ENCODE peak calls at places on chromosome 3, in nine cellular contexts. U is HCT116, F is A549, T is K562, X is GM12878, Z is H1, P is NB4, M is SK-N-SH, O is endothelial cell of umbilical vein. E is an unnamed sample.
A peak's percentile ranks its signal among the peaks of the same experiment; 100 is the strongest.

GRCh38 chr3:128879991-128880390 is 571 bp downstream of the ACAD9 start:
- DNase-seq in U (no peak), F (peak; percentile 17), T (no peak), X (no peak), Z (no peak), P (no peak), M (no peak), O (no peak), E (no peak)

GRCh38 chr3:194689493-194689901 is 3.8 kb downstream of the FAM43A start:
- DNase-seq in U (no peak), F (no peak), T (no peak), X (no peak), Z (no peak), P (peak; percentile 37), M (no peak), O (peak; percentile 74), E (no peak)

GRCh38 chr3:30733229-30733628 is 126.8 kb downstream of the TGFBR2 start:
- DNase-seq in U (no peak), F (no peak), T (no peak), X (no peak), Z (no peak), P (no peak), M (no peak), O (no peak), E (no peak)

GRCh38 chr3:102079809-102080197 is 230.5 kb downstream of the NFKBIZ start:
- DNase-seq in U (no peak), F (no peak), T (no peak), X (no peak), Z (no peak), P (no peak), M (no peak), O (no peak), E (no peak)

GRCh38 chr3:156252656-156253055 is 132.3 kb downstream of the KCNAB1 start:
- DNase-seq in U (no peak), F (no peak), T (no peak), X (no peak), Z (no peak), P (no peak), M (no peak), O (peak; percentile 36), E (no peak)

GRCh38 chr3:15113884-15114283 is 14.9 kb upstream of the RBSN start:
- DNase-seq in U (no peak), F (no peak), T (no peak), X (no peak), Z (no peak), P (no peak), M (no peak), O (no peak), E (no peak)

GRCh38 chr3:152771120-152771519 is 63.8 kb upstream of the P2RY1 start:
- DNase-seq in U (no peak), F (no peak), T (no peak), X (no peak), Z (no peak), P (no peak), M (no peak), O (no peak), E (no peak)

GRCh38 chr3:173660645-173661299 is 263.2 kb downstream of the NLGN1 start:
- DNase-seq in U (no peak), F (no peak), T (no peak), X (no peak), Z (no peak), P (no peak), M (no peak), O (peak; percentile 24), E (no peak)

GRCh38 chr3:55292360-55292759 is 194.7 kb downstream of the WNT5A start:
- DNase-seq in U (no peak), F (no peak), T (no peak), X (no peak), Z (peak; percentile 53), P (no peak), M (no peak), O (no peak), E (peak; percentile 54)

GRCh38 chr3:4680881-4681300 is 187.7 kb downstream of the ITPR1 start:
- DNase-seq in U (no peak), F (no peak), T (no peak), X (no peak), Z (no peak), P (peak; percentile 45), M (no peak), O (no peak), E (no peak)

GRCh38 chr3:17372811-17373210 is 369.6 kb downstream of the TBC1D5 start:
- DNase-seq in U (no peak), F (no peak), T (no peak), X (no peak), Z (no peak), P (no peak), M (no peak), O (peak; percentile 6), E (no peak)

GRCh38 chr3:39146611-39147373 is 6.6 kb downstream of the CSRNP1 start:
- DNase-seq in U (peak; percentile 77), F (peak; percentile 71), T (no peak), X (no peak), Z (no peak), P (peak; percentile 87), M (peak; percentile 61), O (peak; percentile 95), E (no peak)

GRCh38 chr3:184565421-184566211 is 4.0 kb downstream of the EPHB3 start:
- DNase-seq in U (peak; percentile 60), F (peak; percentile 37), T (no peak), X (no peak), Z (no peak), P (no peak), M (peak; percentile 67), O (no peak), E (no peak)

GRCh38 chr3:146589899-146590508 is 15.1 kb downstream of the PLSCR5 start:
- DNase-seq in U (peak; percentile 27), F (peak; percentile 31), T (peak; percentile 22), X (no peak), Z (no peak), P (peak; percentile 39), M (peak; percentile 12), O (peak; percentile 67), E (no peak)

GRCh38 chr3:50583897-50584296 is 14.6 kb downstream of the HEMK1 start:
- DNase-seq in U (no peak), F (no peak), T (no peak), X (no peak), Z (no peak), P (no peak), M (no peak), O (no peak), E (no peak)

GRCh38 chr3:114896978-114897377 is 250.1 kb downstream of the ZBTB20 start:
- DNase-seq in U (no peak), F (no peak), T (no peak), X (no peak), Z (no peak), P (no peak), M (no peak), O (no peak), E (no peak)

GRCh38 chr3:132682201-132682600 is 22.1 kb downstream of the UBA5 start:
- DNase-seq in U (no peak), F (no peak), T (no peak), X (no peak), Z (no peak), P (no peak), M (no peak), O (no peak), E (no peak)

GRCh38 chr3:160869825-160870224 is 113.8 kb downstream of the PPM1L start:
- DNase-seq in U (no peak), F (no peak), T (no peak), X (no peak), Z (no peak), P (no peak), M (peak; percentile 20), O (no peak), E (no peak)

GRCh38 chr3:158742861-158743260 is 10.6 kb upstream of the RARRES1 start:
- DNase-seq in U (no peak), F (no peak), T (no peak), X (no peak), Z (no peak), P (no peak), M (no peak), O (no peak), E (no peak)

GRCh38 chr3:177835008-177835407 is 637.7 kb upstream of the TBL1XR1 start:
- DNase-seq in U (peak; percentile 64), F (no peak), T (no peak), X (no peak), Z (no peak), P (peak; percentile 73), M (no peak), O (peak; percentile 88), E (no peak)
- TF ChIP-seq MAX in U (no peak), F (no peak), T (no peak), X (no peak), Z (no peak), P (no peak), M (peak; percentile 87), O (no peak), E (no peak)

GRCh38 chr3:185925353-185925752 is 12.5 kb downstream of the TRA2B start:
- DNase-seq in U (no peak), F (no peak), T (no peak), X (no peak), Z (no peak), P (no peak), M (no peak), O (no peak), E (no peak)
- TF ChIP-seq MAX in U (no peak), F (no peak), T (no peak), X (no peak), Z (no peak), P (no peak), M (no peak), O (no peak), E (no peak)

DNA sequence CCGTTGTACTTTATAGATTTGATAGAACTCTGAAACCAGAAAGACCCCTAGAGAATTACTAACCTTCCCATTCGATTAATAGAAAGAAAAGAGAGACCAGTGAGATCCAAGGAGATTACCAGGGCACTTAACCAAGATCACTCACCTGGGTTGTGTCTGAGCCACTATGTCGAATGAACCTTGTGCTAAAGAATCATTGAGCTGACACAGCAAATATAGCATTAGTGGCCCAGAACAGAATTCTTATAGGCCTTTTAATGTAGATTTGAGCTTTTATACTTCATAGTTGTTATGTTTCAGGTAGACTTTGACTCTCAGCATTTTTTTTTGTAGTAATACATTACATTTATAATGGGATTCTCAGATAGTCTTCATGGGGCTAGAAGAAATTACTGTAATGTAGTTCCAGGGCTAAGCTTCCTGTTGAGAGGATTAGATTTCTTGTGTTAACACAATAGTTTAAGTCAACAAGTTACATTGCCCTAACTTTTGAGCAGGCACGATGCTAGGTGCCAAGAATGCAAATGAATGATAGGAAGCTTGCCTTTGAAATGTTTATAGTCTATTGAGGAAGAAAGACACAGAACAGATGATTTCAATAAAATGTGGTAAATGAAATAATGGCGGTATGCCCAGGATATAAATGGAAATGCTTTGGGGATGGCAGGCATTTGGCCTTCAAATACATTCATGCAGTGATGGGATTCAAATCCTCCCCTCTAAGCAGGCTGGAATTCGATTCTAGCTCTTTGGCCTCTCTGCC is 24.4 kb upstream of the ABHD10 start:
- DNase-seq in U (no peak), F (no peak), T (no peak), X (no peak), Z (no peak), P (no peak), M (no peak), O (peak; percentile 77), E (no peak)
- TF ChIP-seq MAX in U (no peak), F (no peak), T (no peak), X (no peak), Z (no peak), P (no peak), M (no peak), O (no peak), E (no peak)

DNA sequence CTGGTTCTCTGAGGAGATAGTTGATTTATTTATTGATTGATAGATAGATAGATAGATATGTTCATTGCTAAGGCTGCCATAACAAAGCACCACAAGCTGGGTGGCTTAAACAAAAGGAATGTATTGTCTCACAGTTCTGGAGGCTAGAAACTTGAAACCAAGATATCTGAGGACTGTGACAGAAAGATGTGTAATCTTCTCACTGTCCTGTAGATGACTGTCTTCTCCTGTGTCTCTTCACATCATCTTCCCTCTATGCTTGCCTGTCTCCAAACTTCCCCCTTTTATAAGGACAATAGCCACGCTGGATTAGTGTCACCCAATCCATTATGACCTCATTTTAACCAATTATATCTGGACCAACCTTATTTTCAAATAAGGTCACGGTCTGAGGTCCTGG is 41.0 kb downstream of the GNB4 start:
- DNase-seq in U (no peak), F (no peak), T (no peak), X (no peak), Z (no peak), P (peak; percentile 18), M (no peak), O (no peak), E (no peak)
- TF ChIP-seq MAX in U (no peak), F (no peak), T (no peak), X (no peak), Z (no peak), P (no peak), M (no peak), O (no peak), E (no peak)